ENCODE peak calls at places on chromosomes 1 and 21, in six cellular contexts. D is uterus, E is astrocyte, R is tibial nerve, A is cardiac muscle cell, Q is sigmoid colon. L is an unnamed sample. For H3K4me1, the result is how much of the 10 kb centered on the place peaks cover.

GRCh38 chr1:106831511-106831910 is 225.0 kb upstream of the PRMT6 start:
- DNase-seq in D (no peak), E (no peak), R (no peak), A (peak), Q (no peak), L (no peak)

GRCh38 chr21:35048183-35048601 is 910 bp downstream of the RUNX1 start:
- DNase-seq in D (no peak), E (peak), R (no peak), A (no peak), Q (no peak), L (peak)

GRCh38 chr1:119327436-119328155 is 41.0 kb upstream of the HAO2 start:
- DNase-seq in D (peak), E (peak), R (peak), A (peak), Q (peak), L (peak)

GRCh38 chr1:9590945-9591668 is 2.4 kb downstream of the TMEM201 start:
- DNase-seq in D (no peak), E (no peak), R (no peak), A (no peak), Q (no peak), L (peak)

GRCh38 chr1:6965062-6965913 is 180.0 kb downstream of the CAMTA1 start:
- DNase-seq in D (no peak), E (no peak), R (no peak), A (no peak), Q (no peak), L (no peak)

GRCh38 chr1:232176222-232176621 is 453.7 kb downstream of the SIPA1L2 start:
- DNase-seq in D (no peak), E (no peak), R (no peak), A (no peak), Q (no peak), L (no peak)

GRCh38 chr1:44962729-44963128 is 23.7 kb downstream of the EIF2B3 start:
- DNase-seq in D (no peak), E (no peak), R (no peak), A (no peak), Q (no peak), L (no peak)

GRCh38 chr1:92538048-92538412 is 51.3 kb upstream of the GFI1 start:
- DNase-seq in D (no peak), E (peak), R (no peak), A (peak), Q (no peak), L (no peak)

GRCh38 chr1:245156041-245156735 is 1.4 kb downstream of the KIF26B start:
- DNase-seq in D (no peak), E (peak), R (peak), A (peak), Q (peak), L (peak)

GRCh38 chr21:31334648-31335121 is 9.4 kb downstream of the TIAM1 start:
- DNase-seq in D (no peak), E (peak), R (no peak), A (no peak), Q (no peak), L (no peak)

GRCh38 chr1:41739061-41739955 is 179.4 kb downstream of the HIVEP3 start:
- DNase-seq in D (peak), E (no peak), R (peak), A (peak), Q (peak), L (peak)

GRCh38 chr1:154912755-154913154 is 23.8 kb downstream of the PMVK start:
- DNase-seq in D (no peak), E (no peak), R (no peak), A (no peak), Q (peak), L (peak)

GRCh38 chr1:228276901-228277490 is 69.2 kb downstream of the OBSCN start:
- DNase-seq in D (peak), E (no peak), R (no peak), A (no peak), Q (peak), L (peak)

GRCh38 chr1:1183221-1183747 is 9.6 kb downstream of the TTLL10 start:
- DNase-seq in D (no peak), E (no peak), R (no peak), A (no peak), Q (no peak), L (peak)

GRCh38 chr1:69305621-69306020 is 262.1 kb upstream of the LRRC7 start:
- DNase-seq in D (no peak), E (no peak), R (no peak), A (no peak), Q (no peak), L (no peak)

GRCh38 chr1:56898888-56899287 is 44.3 kb downstream of the C8A start:
- DNase-seq in D (no peak), E (no peak), R (no peak), A (no peak), Q (no peak), L (no peak)

GRCh38 chr1:36520056-36520455 is 37.3 kb upstream of the CSF3R start:
- DNase-seq in D (no peak), E (no peak), R (no peak), A (no peak), Q (peak), L (no peak)

DNA sequence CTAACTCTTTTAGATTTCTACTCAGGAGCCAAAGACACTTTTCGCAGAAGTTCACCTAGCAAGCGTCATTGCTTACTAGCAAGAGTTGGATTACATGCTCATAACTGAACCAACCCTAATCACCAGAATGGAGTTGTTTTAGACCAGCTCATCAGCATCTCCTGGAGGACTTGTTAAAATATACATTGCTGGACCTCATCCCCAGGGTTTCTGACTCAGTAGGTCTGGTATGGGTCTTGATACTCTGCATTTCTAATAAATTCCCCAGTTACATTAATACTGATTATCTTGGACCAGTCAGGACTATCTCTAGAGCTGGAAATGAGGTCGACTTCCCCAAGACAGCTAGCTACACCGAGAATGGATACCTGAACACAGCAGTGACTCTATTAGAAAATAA is 9.7 kb upstream of the PRDX6 start:
- DNase-seq in D (no peak), E (peak), R (no peak), A (no peak), Q (no peak), L (no peak)
- TF ChIP-seq CTCF in D (no peak), E (no peak), R (no peak), A (no peak), Q (no peak), L (no peak)

GRCh38 chr1:150557813-150558212 is 8.6 kb downstream of the ADAMTSL4 start:
- DNase-seq in D (no peak), E (no peak), R (no peak), A (no peak), Q (no peak), L (peak)
- H3K4me1 ChIP-seq in D (under half), E (under half), R (under half), A (under half), Q (under half), L (under half)

GRCh38 chr1:181077576-181078242 is 10.8 kb upstream of the IER5 start:
- DNase-seq in D (no peak), E (peak), R (no peak), A (peak), Q (no peak), L (no peak)
- TF ChIP-seq CTCF in D (no peak), E (no peak), R (no peak), A (no peak), Q (no peak), L (no peak)

DNA sequence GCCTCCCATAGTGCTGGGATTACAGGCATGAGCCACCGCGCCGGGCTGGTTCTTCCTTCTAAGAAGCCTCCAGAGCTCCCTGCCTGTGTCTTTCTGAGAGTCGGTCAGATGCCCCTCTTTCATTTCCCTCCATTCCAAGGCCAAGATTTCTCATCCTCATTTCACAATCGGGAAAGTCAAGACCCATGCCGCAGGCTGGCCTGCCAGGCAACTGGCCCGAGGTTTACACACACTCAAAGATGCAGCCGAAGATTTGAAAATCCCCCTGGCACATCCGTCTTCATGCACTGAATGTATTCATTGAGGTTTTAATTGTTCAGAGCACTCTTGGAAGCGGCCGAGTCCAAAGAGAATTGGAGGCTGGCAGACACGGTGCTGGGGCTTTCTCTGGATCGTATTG is 29.1 kb upstream of the SRP9 start:
- DNase-seq in D (no peak), E (no peak), R (no peak), A (no peak), Q (no peak), L (no peak)
- H3K4me1 ChIP-seq in D (under half), E (under half), R (under half), A (under half), Q (under half), L (under half)

GRCh38 chr1:201876148-201876547 is 12.6 kb upstream of the SHISA4 start:
- DNase-seq in D (no peak), E (no peak), R (no peak), A (no peak), Q (no peak), L (no peak)
- TF ChIP-seq CTCF in D (peak), E (peak), R (no peak), A (peak), Q (no peak), L (no peak)

GRCh38 chr1:18293291-18293690 is 185.7 kb downstream of the IGSF21 start:
- DNase-seq in D (no peak), E (no peak), R (no peak), A (no peak), Q (no peak), L (no peak)

GRCh38 chr1:18290740-18291412 is 183.3 kb downstream of the IGSF21 start:
- DNase-seq in D (no peak), E (no peak), R (no peak), A (no peak), Q (no peak), L (no peak)

GRCh38 chr1:18289597-18289996 is 182.0 kb downstream of the IGSF21 start:
- DNase-seq in D (no peak), E (no peak), R (no peak), A (no peak), Q (no peak), L (no peak)

GRCh38 chr1:18294437-18295176 is 186.1 kb upstream of the KLHDC7A start:
- DNase-seq in D (no peak), E (no peak), R (no peak), A (no peak), Q (no peak), L (no peak)

DNA sequence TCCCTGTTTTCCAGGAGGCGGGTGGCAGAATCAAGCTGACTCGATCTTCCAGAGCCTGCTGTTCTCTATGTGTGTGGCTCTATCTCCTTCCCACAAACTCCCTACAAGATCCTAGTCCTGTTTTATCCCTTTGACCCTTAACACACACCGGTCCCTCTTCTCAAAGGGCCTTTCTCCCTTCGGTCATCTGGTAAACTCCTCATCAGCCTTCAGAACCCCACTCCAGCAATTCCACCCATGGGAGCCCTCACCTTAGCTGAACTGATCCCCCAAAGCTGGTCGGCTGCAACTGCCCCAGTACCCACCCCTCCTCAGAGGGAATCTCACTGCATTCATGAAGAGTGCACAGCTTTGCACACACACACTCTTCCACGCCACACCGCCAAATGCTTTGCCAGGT is 184.9 kb downstream of the IGSF21 start:
- DNase-seq in D (no peak), E (no peak), R (no peak), A (no peak), Q (no peak), L (no peak)
- H3K4me1 ChIP-seq in D (under half), E (under half), R (under half), A (under half), Q (under half), L (under half)

GRCh38 chr21:44761011-44761729 is 40.5 kb downstream of the UBE2G2 start:
- DNase-seq in D (no peak), E (no peak), R (no peak), A (no peak), Q (no peak), L (peak)
- TF ChIP-seq CTCF in D (no peak), E (no peak), R (no peak), A (peak), Q (no peak), L (no peak)